ENCODE peak calls at places on chromosomes 7 and 10, in nine cellular contexts. One of them, this sample, is unnamed.

GRCh38 chr7:127794551-127794950 is 142.6 kb downstream of the SND1 start:
- DNase-seq in A549: no peak
- DNase-seq in cardiac fibroblast: no peak
- DNase-seq in WTC11: no peak
- DNase-seq in OCI-LY7: no peak
- DNase-seq in kidney: no peak
- DNase-seq in PC-9: no peak
- DNase-seq in nephron progenitor cell: no peak
- DNase-seq in natural killer cell: no peak
- DNase-seq in this sample: no peak

GRCh38 chr10:7258948-7259523 is 151.8 kb downstream of the SFMBT2 start:
- DNase-seq in A549: no peak
- DNase-seq in cardiac fibroblast: no peak
- DNase-seq in WTC11: no peak
- DNase-seq in OCI-LY7: peak
- DNase-seq in kidney: no peak
- DNase-seq in PC-9: no peak
- DNase-seq in nephron progenitor cell: peak
- DNase-seq in natural killer cell: peak
- DNase-seq in this sample: no peak

GRCh38 chr7:149214020-149214720 is 18.8 kb downstream of the ZNF282 start:
- DNase-seq in A549: no peak
- DNase-seq in cardiac fibroblast: no peak
- DNase-seq in WTC11: no peak
- DNase-seq in OCI-LY7: no peak
- DNase-seq in kidney: no peak
- DNase-seq in PC-9: no peak
- DNase-seq in nephron progenitor cell: no peak
- DNase-seq in natural killer cell: no peak
- DNase-seq in this sample: no peak

GRCh38 chr10:54815583-54815982 is 14.6 kb upstream of the PCDH15 start:
- DNase-seq in A549: no peak
- DNase-seq in cardiac fibroblast: no peak
- DNase-seq in WTC11: no peak
- DNase-seq in OCI-LY7: no peak
- DNase-seq in kidney: no peak
- DNase-seq in PC-9: no peak
- DNase-seq in nephron progenitor cell: no peak
- DNase-seq in natural killer cell: no peak
- DNase-seq in this sample: no peak

GRCh38 chr7:75842836-75843446 is 29.3 kb upstream of the CCL24 start:
- DNase-seq in A549: peak
- DNase-seq in cardiac fibroblast: peak
- DNase-seq in WTC11: no peak
- DNase-seq in OCI-LY7: peak
- DNase-seq in kidney: no peak
- DNase-seq in PC-9: peak
- DNase-seq in nephron progenitor cell: no peak
- DNase-seq in natural killer cell: no peak
- DNase-seq in this sample: peak

GRCh38 chr10:80924063-80924952 is 386.6 kb downstream of the SH2D4B start:
- DNase-seq in A549: peak
- DNase-seq in cardiac fibroblast: peak
- DNase-seq in WTC11: peak
- DNase-seq in OCI-LY7: peak
- DNase-seq in kidney: no peak
- DNase-seq in PC-9: no peak
- DNase-seq in nephron progenitor cell: peak
- DNase-seq in natural killer cell: no peak
- DNase-seq in this sample: no peak

GRCh38 chr10:132916421-132916841 is 25.9 kb downstream of the CFAP46 start:
- DNase-seq in A549: no peak
- DNase-seq in cardiac fibroblast: no peak
- DNase-seq in WTC11: no peak
- DNase-seq in OCI-LY7: no peak
- DNase-seq in kidney: peak
- DNase-seq in PC-9: no peak
- DNase-seq in nephron progenitor cell: peak
- DNase-seq in natural killer cell: no peak
- DNase-seq in this sample: peak

GRCh38 chr10:5458949-5459747 is 40.2 kb downstream of the CALML5 start:
- DNase-seq in A549: no peak
- DNase-seq in cardiac fibroblast: no peak
- DNase-seq in WTC11: no peak
- DNase-seq in OCI-LY7: no peak
- DNase-seq in kidney: no peak
- DNase-seq in PC-9: no peak
- DNase-seq in nephron progenitor cell: no peak
- DNase-seq in natural killer cell: no peak
- DNase-seq in this sample: no peak

GRCh38 chr7:949021-949934 is 5.2 kb downstream of the ADAP1 start:
- DNase-seq in A549: no peak
- DNase-seq in cardiac fibroblast: no peak
- DNase-seq in WTC11: no peak
- DNase-seq in OCI-LY7: no peak
- DNase-seq in kidney: peak
- DNase-seq in PC-9: peak
- DNase-seq in nephron progenitor cell: no peak
- DNase-seq in natural killer cell: no peak
- DNase-seq in this sample: peak

GRCh38 chr7:5143106-5143505 is 46.9 kb upstream of the WIPI2 start:
- DNase-seq in A549: no peak
- DNase-seq in cardiac fibroblast: no peak
- DNase-seq in WTC11: no peak
- DNase-seq in OCI-LY7: no peak
- DNase-seq in kidney: no peak
- DNase-seq in PC-9: no peak
- DNase-seq in nephron progenitor cell: no peak
- DNase-seq in natural killer cell: no peak
- DNase-seq in this sample: no peak

GRCh38 chr7:36563706-36564325 is 160.5 kb downstream of the AOAH start:
- DNase-seq in A549: no peak
- DNase-seq in cardiac fibroblast: peak
- DNase-seq in WTC11: no peak
- DNase-seq in OCI-LY7: no peak
- DNase-seq in kidney: no peak
- DNase-seq in PC-9: no peak
- DNase-seq in nephron progenitor cell: no peak
- DNase-seq in natural killer cell: no peak
- DNase-seq in this sample: no peak

DNA sequence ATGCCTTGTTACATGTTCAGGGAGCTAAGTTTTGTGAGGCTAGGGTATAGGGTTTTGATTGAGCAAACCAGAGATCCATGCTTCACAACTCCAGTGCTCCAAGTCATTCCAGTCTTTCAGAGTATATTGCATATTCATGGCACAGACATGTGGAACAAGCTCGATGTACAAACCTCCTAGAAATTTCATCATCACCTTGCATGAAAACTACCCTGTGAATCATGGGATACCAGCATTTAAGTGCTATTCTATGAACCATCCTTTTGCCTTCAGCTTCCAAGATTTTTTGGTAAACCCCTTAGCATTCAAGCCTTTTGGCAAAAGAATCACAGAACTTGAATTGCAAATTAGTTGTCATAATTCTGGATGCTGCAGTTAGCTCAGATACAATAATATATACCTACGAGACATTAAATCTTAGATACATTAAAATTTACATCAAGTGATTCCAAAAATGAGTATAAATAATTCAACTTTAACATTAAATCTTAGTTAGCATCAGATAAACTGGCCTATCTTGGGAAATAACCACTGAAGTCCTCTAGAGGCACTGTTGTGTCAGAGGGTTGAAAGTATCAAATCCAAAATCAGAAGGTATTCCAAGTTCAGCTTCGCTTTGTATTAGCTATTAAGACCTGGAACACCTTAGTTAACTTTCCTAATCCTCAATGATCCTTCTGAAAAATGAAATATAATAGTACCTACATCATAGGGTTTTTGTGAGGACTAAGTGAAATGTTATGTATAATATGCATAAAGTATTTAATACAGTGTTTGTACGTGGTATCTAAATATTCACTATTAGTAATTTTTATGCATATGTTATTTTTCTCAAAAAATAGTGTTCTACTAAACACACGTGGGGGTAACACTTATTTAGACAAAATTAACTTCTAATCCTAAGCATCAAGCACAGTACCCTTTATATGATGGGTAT is 55.5 kb upstream of the CABCOCO1 start:
- DNase-seq in A549: no peak
- DNase-seq in cardiac fibroblast: peak
- DNase-seq in WTC11: no peak
- DNase-seq in OCI-LY7: peak
- DNase-seq in kidney: no peak
- DNase-seq in PC-9: no peak
- DNase-seq in nephron progenitor cell: no peak
- DNase-seq in natural killer cell: no peak
- DNase-seq in this sample: no peak
- TF ChIP-seq CTCF in A549: peak
- TF ChIP-seq CTCF in cardiac fibroblast: peak
- TF ChIP-seq CTCF in WTC11: peak
- TF ChIP-seq CTCF in OCI-LY7: peak
- TF ChIP-seq CTCF in kidney: peak
- TF ChIP-seq CTCF in PC-9: peak
- TF ChIP-seq CTCF in nephron progenitor cell: peak
- TF ChIP-seq CTCF in natural killer cell: no peak
- TF ChIP-seq CTCF in this sample: peak

GRCh38 chr10:34792881-34793280 is 22.2 kb downstream of the PARD3 start:
- DNase-seq in A549: no peak
- DNase-seq in cardiac fibroblast: no peak
- DNase-seq in WTC11: no peak
- DNase-seq in OCI-LY7: no peak
- DNase-seq in kidney: no peak
- DNase-seq in PC-9: no peak
- DNase-seq in nephron progenitor cell: no peak
- DNase-seq in natural killer cell: no peak
- DNase-seq in this sample: no peak

GRCh38 chr10:34794835-34795234 is 20.3 kb downstream of the PARD3 start:
- DNase-seq in A549: no peak
- DNase-seq in cardiac fibroblast: no peak
- DNase-seq in WTC11: no peak
- DNase-seq in OCI-LY7: no peak
- DNase-seq in kidney: no peak
- DNase-seq in PC-9: no peak
- DNase-seq in nephron progenitor cell: no peak
- DNase-seq in natural killer cell: no peak
- DNase-seq in this sample: no peak

GRCh38 chr10:34791228-34791627 is 23.9 kb downstream of the PARD3 start:
- DNase-seq in A549: no peak
- DNase-seq in cardiac fibroblast: no peak
- DNase-seq in WTC11: no peak
- DNase-seq in OCI-LY7: no peak
- DNase-seq in kidney: no peak
- DNase-seq in PC-9: no peak
- DNase-seq in nephron progenitor cell: no peak
- DNase-seq in natural killer cell: no peak
- DNase-seq in this sample: no peak

GRCh38 chr10:34789993-34790506 is 25.0 kb downstream of the PARD3 start:
- DNase-seq in A549: peak
- DNase-seq in cardiac fibroblast: no peak
- DNase-seq in WTC11: no peak
- DNase-seq in OCI-LY7: no peak
- DNase-seq in kidney: no peak
- DNase-seq in PC-9: no peak
- DNase-seq in nephron progenitor cell: no peak
- DNase-seq in natural killer cell: no peak
- DNase-seq in this sample: no peak

GRCh38 chr10:34791947-34792346 is 23.1 kb downstream of the PARD3 start:
- DNase-seq in A549: no peak
- DNase-seq in cardiac fibroblast: no peak
- DNase-seq in WTC11: no peak
- DNase-seq in OCI-LY7: no peak
- DNase-seq in kidney: no peak
- DNase-seq in PC-9: no peak
- DNase-seq in nephron progenitor cell: no peak
- DNase-seq in natural killer cell: no peak
- DNase-seq in this sample: no peak
- TF ChIP-seq CTCF in A549: no peak
- TF ChIP-seq CTCF in cardiac fibroblast: no peak
- TF ChIP-seq CTCF in WTC11: no peak
- TF ChIP-seq CTCF in OCI-LY7: no peak
- TF ChIP-seq CTCF in kidney: no peak
- TF ChIP-seq CTCF in PC-9: no peak
- TF ChIP-seq CTCF in nephron progenitor cell: no peak
- TF ChIP-seq CTCF in natural killer cell: no peak
- TF ChIP-seq CTCF in this sample: no peak

GRCh38 chr7:135662373-135663114 is at the start of gene STMP1:
- DNase-seq in A549: peak
- DNase-seq in cardiac fibroblast: peak
- DNase-seq in WTC11: peak
- DNase-seq in OCI-LY7: peak
- DNase-seq in kidney: peak
- DNase-seq in PC-9: peak
- DNase-seq in nephron progenitor cell: peak
- DNase-seq in natural killer cell: peak
- DNase-seq in this sample: peak
- TF ChIP-seq CTCF in A549: no peak
- TF ChIP-seq CTCF in cardiac fibroblast: peak
- TF ChIP-seq CTCF in WTC11: peak
- TF ChIP-seq CTCF in OCI-LY7: peak
- TF ChIP-seq CTCF in kidney: peak
- TF ChIP-seq CTCF in PC-9: peak
- TF ChIP-seq CTCF in nephron progenitor cell: peak
- TF ChIP-seq CTCF in natural killer cell: peak
- TF ChIP-seq CTCF in this sample: no peak

GRCh38 chr7:70670288-70670687 is 461.7 kb upstream of the GALNT17 start:
- DNase-seq in A549: no peak
- DNase-seq in cardiac fibroblast: no peak
- DNase-seq in WTC11: no peak
- DNase-seq in OCI-LY7: no peak
- DNase-seq in kidney: no peak
- DNase-seq in PC-9: no peak
- DNase-seq in nephron progenitor cell: no peak
- DNase-seq in natural killer cell: no peak
- DNase-seq in this sample: no peak

GRCh38 chr7:70665997-70666396 is 465.9 kb upstream of the GALNT17 start:
- DNase-seq in A549: no peak
- DNase-seq in cardiac fibroblast: no peak
- DNase-seq in WTC11: no peak
- DNase-seq in OCI-LY7: no peak
- DNase-seq in kidney: no peak
- DNase-seq in PC-9: no peak
- DNase-seq in nephron progenitor cell: no peak
- DNase-seq in natural killer cell: no peak
- DNase-seq in this sample: no peak

GRCh38 chr7:70673833-70674232 is 458.1 kb upstream of the GALNT17 start:
- DNase-seq in A549: no peak
- DNase-seq in cardiac fibroblast: no peak
- DNase-seq in WTC11: no peak
- DNase-seq in OCI-LY7: no peak
- DNase-seq in kidney: no peak
- DNase-seq in PC-9: no peak
- DNase-seq in nephron progenitor cell: no peak
- DNase-seq in natural killer cell: no peak
- DNase-seq in this sample: no peak

GRCh38 chr7:70669859-70670258 is 462.1 kb upstream of the GALNT17 start:
- DNase-seq in A549: no peak
- DNase-seq in cardiac fibroblast: no peak
- DNase-seq in WTC11: no peak
- DNase-seq in OCI-LY7: no peak
- DNase-seq in kidney: no peak
- DNase-seq in PC-9: no peak
- DNase-seq in nephron progenitor cell: no peak
- DNase-seq in natural killer cell: peak
- DNase-seq in this sample: no peak

GRCh38 chr7:70668606-70669358 is 463.2 kb upstream of the GALNT17 start:
- DNase-seq in A549: no peak
- DNase-seq in cardiac fibroblast: no peak
- DNase-seq in WTC11: no peak
- DNase-seq in OCI-LY7: no peak
- DNase-seq in kidney: no peak
- DNase-seq in PC-9: no peak
- DNase-seq in nephron progenitor cell: no peak
- DNase-seq in natural killer cell: no peak
- DNase-seq in this sample: no peak
- TF ChIP-seq CTCF in A549: no peak
- TF ChIP-seq CTCF in cardiac fibroblast: no peak
- TF ChIP-seq CTCF in WTC11: no peak
- TF ChIP-seq CTCF in OCI-LY7: no peak
- TF ChIP-seq CTCF in kidney: no peak
- TF ChIP-seq CTCF in PC-9: no peak
- TF ChIP-seq CTCF in nephron progenitor cell: no peak
- TF ChIP-seq CTCF in natural killer cell: no peak
- TF ChIP-seq CTCF in this sample: no peak

This sample was measured in CD14-positive monocyte.